ENCODE peak calls at places on chromosomes 16 and 17, in nine cellular contexts. J is ovary; G is RPMI7951; Y is astrocyte of the spinal cord; M is GM23248; N is NCI-H524 treated with DMSO at 0.1 percent for 48 hours; R is amygdala; X is stimulated activated naive CD4-positive, alpha-beta T cell; S is anterior cingulate cortex. F is an unnamed sample.
A peak's percentile ranks its signal among the peaks of the same experiment; 100 is the strongest.

GRCh38 chr16:67857547-67858233 is 10.2 kb upstream of the CENPT start:
- DNase-seq in X (no peak), Y (peak; percentile 91), N (no peak), M (peak; percentile 99), J (no peak), R (no peak), G (peak; percentile 89), S (no peak), F (peak; percentile 74)

GRCh38 chr16:22642689-22643088 is 132.0 kb downstream of the NPIPB5 start:
- DNase-seq in G (no peak), M (no peak), R (no peak), X (no peak), Y (no peak), J (no peak), S (no peak), N (no peak), F (no peak)

GRCh38 chr17:1590031-1590746 is 27.6 kb upstream of the PITPNA start:
- DNase-seq in N (no peak), Y (peak; percentile 77), R (no peak), S (no peak), X (no peak), G (peak; percentile 92), M (peak; percentile 92), J (no peak), F (peak; percentile 98)

GRCh38 chr17:17041571-17042380 is 481 bp upstream of the MPRIP start:
- DNase-seq in X (peak; percentile 93), G (peak; percentile 95), M (peak; percentile 97), R (peak; percentile 96), J (peak; percentile 99), S (peak; percentile 97), Y (peak; percentile 98), N (peak; percentile 90), F (peak; percentile 97)

GRCh38 chr16:77807071-77807470 is 18.7 kb downstream of the VAT1L start:
- DNase-seq in M (no peak), G (no peak), J (no peak), X (no peak), S (no peak), N (no peak), Y (no peak), R (no peak), F (no peak)

GRCh38 chr17:68603027-68603426 is 1.9 kb upstream of the FAM20A start:
- DNase-seq in X (no peak), M (no peak), Y (no peak), G (no peak), S (no peak), N (no peak), J (no peak), R (no peak), F (no peak)

GRCh38 chr17:50163846-50164696 is 1.7 kb upstream of the SGCA start:
- DNase-seq in N (no peak), S (no peak), X (no peak), J (no peak), M (no peak), R (no peak), Y (no peak), G (no peak), F (no peak)

GRCh38 chr17:80101160-80101945 is at the start of gene GAA:
- DNase-seq in N (peak; percentile 39), Y (peak; percentile 66), R (peak; percentile 72), X (peak; percentile 90), M (peak; percentile 93), G (peak; percentile 66), S (peak; percentile 77), J (peak; percentile 92), F (peak; percentile 54)

GRCh38 chr17:72372185-72372584 is 251.4 kb downstream of the SOX9 start:
- DNase-seq in Y (peak; percentile 29), R (no peak), G (peak; percentile 80), J (no peak), M (peak; percentile 77), X (no peak), S (no peak), N (no peak), F (no peak)

GRCh38 chr17:9672266-9672665 is 26.9 kb downstream of the USP43 start:
- DNase-seq in X (no peak), M (no peak), S (no peak), N (no peak), Y (no peak), G (peak; percentile 24), R (no peak), J (no peak), F (no peak)

GRCh38 chr17:27376637-27377547 is 79.4 kb upstream of the KSR1 start:
- DNase-seq in J (no peak), S (no peak), M (peak; percentile 76), Y (peak; percentile 59), R (no peak), N (no peak), X (no peak), G (peak; percentile 66), F (peak; percentile 78)

GRCh38 chr17:44630703-44631102 is 25.6 kb upstream of the MEIOC start:
- DNase-seq in S (no peak), J (no peak), G (no peak), R (no peak), N (no peak), M (no peak), X (no peak), Y (no peak), F (no peak)

GRCh38 chr17:51355314-51356083 is 95.2 kb downstream of the UTP18 start:
- DNase-seq in J (no peak), X (no peak), S (no peak), Y (no peak), R (no peak), N (no peak), M (peak; percentile 35), G (peak; percentile 77), F (no peak)

GRCh38 chr17:74960739-74961342 is 11.7 kb downstream of the HID1 start:
- DNase-seq in S (no peak), X (peak; percentile 41), N (peak; percentile 91), J (no peak), G (peak; percentile 54), Y (peak; percentile 18), R (no peak), M (peak; percentile 40), F (no peak)

GRCh38 chr16:67055712-67056487 is 27.0 kb downstream of the CBFB start:
- DNase-seq in M (peak; percentile 97), J (no peak), S (no peak), X (no peak), G (peak; percentile 96), Y (peak; percentile 92), N (no peak), R (no peak), F (peak; percentile 96)

GRCh38 chr16:67647111-67647651 is 2.2 kb downstream of the CARMIL2 start:
- DNase-seq in Y (no peak), N (no peak), G (no peak), J (no peak), M (no peak), X (no peak), S (no peak), R (no peak), F (no peak)

GRCh38 chr17:73318427-73318813 is 6.6 kb upstream of the CDC42EP4 start:
- DNase-seq in M (no peak), X (no peak), J (no peak), G (no peak), S (no peak), N (no peak), R (no peak), Y (no peak), F (no peak)

GRCh38 chr17:57869599-57870282 is 19.9 kb upstream of the MRPS23 start:
- DNase-seq in G (peak; percentile 90), Y (peak; percentile 84), R (no peak), X (no peak), S (no peak), M (peak; percentile 87), J (no peak), N (peak; percentile 97), F (peak; percentile 92)

GRCh38 chr17:59652119-59652518 is 32.4 kb downstream of the CLTC start:
- DNase-seq in M (peak; percentile 85), G (peak; percentile 74), R (no peak), J (no peak), X (no peak), S (no peak), Y (peak; percentile 51), N (no peak), F (peak; percentile 26)

GRCh38 chr17:77609553-77610517 is 348.7 kb upstream of the TNRC6C start:
- DNase-seq in G (peak; percentile 51), R (no peak), X (peak; percentile 81), J (no peak), S (no peak), N (no peak), Y (no peak), M (peak; percentile 32), F (no peak)

GRCh38 chr16:24010440-24011089 is 174.8 kb downstream of the PRKCB start:
- DNase-seq in S (peak; percentile 71), J (peak; percentile 37), N (no peak), X (peak; percentile 77), Y (peak; percentile 39), R (peak; percentile 28), M (peak; percentile 78), G (peak; percentile 52), F (peak; percentile 66)

GRCh38 chr17:50719924-50720805 is 762 bp downstream of the LUC7L3 start:
- DNase-seq in G (no peak), Y (peak; percentile 18), R (no peak), X (no peak), S (no peak), M (no peak), N (no peak), J (no peak), F (no peak)

GRCh38 chr17:14019186-14019956 is 49.9 kb upstream of the COX10 start:
- DNase-seq in Y (no peak), X (no peak), R (no peak), G (peak; percentile 64), N (no peak), J (no peak), M (peak; percentile 62), S (no peak), F (peak; percentile 78)

GRCh38 chr17:9517396-9517795 is 58.2 kb downstream of the STX8 start:
- DNase-seq in G (no peak), J (no peak), N (no peak), X (peak; percentile 14), S (no peak), R (no peak), Y (no peak), M (no peak), F (no peak)

GRCh38 chr17:3961564-3962047 is 2.6 kb downstream of the ATP2A3 start:
- DNase-seq in N (no peak), S (no peak), J (no peak), X (no peak), Y (no peak), R (no peak), G (no peak), M (no peak), F (no peak)

GRCh38 chr16:35506018-35506897 is 2046.8 kb downstream of the TP53TG3F start:
- DNase-seq in G (no peak), M (no peak), J (no peak), X (no peak), S (no peak), R (no peak), N (no peak), Y (no peak), F (no peak)

GRCh38 chr17:43578352-43578698 is 32.2 kb upstream of the ETV4 start:
- DNase-seq in S (no peak), X (no peak), J (no peak), G (no peak), R (no peak), Y (no peak), M (no peak), N (no peak), F (no peak)

GRCh38 chr17:63838586-63839184 is 3.8 kb downstream of the SMARCD2 start:
- DNase-seq in J (peak; percentile 79), S (peak; percentile 90), M (peak; percentile 87), G (no peak), Y (peak; percentile 55), X (no peak), N (no peak), R (peak; percentile 69), F (no peak)

GRCh38 chr17:16516594-16517018 is 24.6 kb upstream of the LRRC75A start:
- DNase-seq in G (peak; percentile 82), J (peak; percentile 26), S (peak; percentile 19), X (no peak), M (peak; percentile 75), R (no peak), Y (peak; percentile 76), N (no peak), F (peak; percentile 83)

GRCh38 chr17:15971108-15971507 is 26.2 kb downstream of the ADORA2B start:
- DNase-seq in M (no peak), Y (no peak), G (no peak), N (no peak), S (no peak), R (no peak), J (no peak), X (no peak), F (no peak)